ENCODE peak calls at places on chromosomes 3 and 15, in five cellular contexts. S is tibial nerve; F is MM.1S; D is PC-3; M is CD4-positive, alpha-beta memory T cell. Z is an unnamed sample.

GRCh38 chr3:12959395-12959794 is 113.8 kb downstream of the IQSEC1 start:
- DNase-seq in S (no peak), M (no peak), D (no peak), F (no peak), Z (no peak)

GRCh38 chr15:69783211-69783610 is 314.5 kb downstream of the TLE3 start:
- DNase-seq in M (no peak), D (no peak), S (no peak), F (no peak), Z (no peak)

GRCh38 chr3:197010556-197011351 is 18.9 kb downstream of the MELTF start:
- DNase-seq in S (no peak), M (no peak), F (no peak), D (no peak), Z (no peak)

GRCh38 chr15:56473017-56473416 is 8.1 kb upstream of the MNS1 start:
- DNase-seq in S (no peak), F (no peak), D (no peak), M (no peak), Z (no peak)

GRCh38 chr15:45588199-45588910 is 1.2 kb downstream of the BLOC1S6 start:
- DNase-seq in F (no peak), S (no peak), D (no peak), M (no peak), Z (no peak)

GRCh38 chr15:90165659-90166489 is 35.3 kb upstream of the SEMA4B start:
- DNase-seq in F (no peak), D (peak; percentile 99), S (no peak), M (no peak), Z (no peak)

GRCh38 chr3:104102386-104102785 is 1264.3 kb upstream of the ALCAM start:
- DNase-seq in D (peak; percentile 64), F (peak; percentile 57), M (no peak), S (peak; percentile 44), Z (no peak)

GRCh38 chr3:123397921-123398785 is 50.7 kb downstream of the ADCY5 start:
- DNase-seq in M (no peak), D (no peak), S (no peak), F (no peak), Z (no peak)

GRCh38 chr3:32947466-32948238 is 3.8 kb upstream of the CCR4 start:
- DNase-seq in M (peak; percentile 85), F (peak; percentile 86), D (peak; percentile 97), S (peak; percentile 85), Z (peak; percentile 75)

GRCh38 chr3:143024351-143024960 is 23.1 kb downstream of the U2SURP start:
- DNase-seq in S (no peak), D (no peak), F (no peak), M (no peak), Z (no peak)

GRCh38 chr3:111924283-111924682 is 54.5 kb upstream of the ABHD10 start:
- DNase-seq in D (peak; percentile 73), F (no peak), M (no peak), S (no peak), Z (no peak)

GRCh38 chr3:57397175-57398026 is 104.9 kb upstream of the ASB14 start:
- DNase-seq in S (peak; percentile 20), M (peak; percentile 72), F (peak; percentile 80), D (peak; percentile 78), Z (peak; percentile 69)

GRCh38 chr3:135762188-135762853 is 203.2 kb upstream of the PPP2R3A start:
- DNase-seq in S (no peak), F (no peak), D (no peak), M (no peak), Z (no peak)

GRCh38 chr3:117016359-117016758 is 306.8 kb downstream of the TUSC7 start:
- DNase-seq in F (no peak), M (no peak), S (no peak), D (no peak), Z (no peak)

GRCh38 chr3:168249048-168249538 is 153.4 kb upstream of the GOLIM4 start:
- DNase-seq in M (no peak), F (peak; percentile 59), D (peak; percentile 8), S (no peak), Z (no peak)

GRCh38 chr3:152176998-152177397 is 91.7 kb upstream of the MBNL1 start:
- DNase-seq in D (no peak), S (no peak), M (no peak), F (no peak), Z (no peak)

GRCh38 chr3:147410518-147411234 is 1.5 kb downstream of the ZIC1 start:
- DNase-seq in S (no peak), D (no peak), F (no peak), M (peak; percentile 10), Z (peak; percentile 10)

GRCh38 chr3:31462050-31462569 is 70.6 kb upstream of the STT3B start:
- DNase-seq in F (no peak), D (no peak), M (peak; percentile 88), S (no peak), Z (peak; percentile 91)

GRCh38 chr3:49500408-49501257 is 30.6 kb downstream of the DAG1 start:
- DNase-seq in F (no peak), M (no peak), S (peak; percentile 48), D (peak; percentile 95), Z (no peak)

GRCh38 chr3:165919284-165919683 is 82.1 kb upstream of the BCHE start:
- DNase-seq in S (no peak), D (no peak), M (no peak), F (no peak), Z (no peak)

GRCh38 chr3:97359958-97360357 is 404.6 kb upstream of the ARL6 start:
- DNase-seq in S (no peak), D (no peak), F (no peak), M (no peak), Z (no peak)

GRCh38 chr3:128996741-128997140 is 2.9 kb upstream of the CFAP92 start:
- DNase-seq in D (no peak), S (no peak), F (no peak), M (no peak), Z (no peak)
- H3K27me3 ChIP-seq in D (no peaks in the 10 kb centered on the region), S (peaks cover 55% of the 10 kb centered on the region), F (peaks cover 21% of the 10 kb centered on the region), M (peaks cover 10% of the 10 kb centered on the region), Z (no peaks in the 10 kb centered on the region)

GRCh38 chr3:61505197-61505596 is 56.2 kb upstream of the PTPRG start:
- DNase-seq in S (no peak), F (no peak), M (no peak), D (no peak), Z (no peak)
- H3K4me1 ChIP-seq in S (no peaks in the 10 kb centered on the region), F (no peaks in the 10 kb centered on the region), M (no peaks in the 10 kb centered on the region), D (no peaks in the 10 kb centered on the region), Z (no peaks in the 10 kb centered on the region)

GRCh38 chr15:67548532-67548852 is 6.0 kb downstream of the MAP2K5 start:
- DNase-seq in M (no peak), D (no peak), F (no peak), S (no peak), Z (no peak)
- H3K36me3 ChIP-seq in M (peaks cover 17% of the 10 kb centered on the region), D (no peaks in the 10 kb centered on the region), F (peaks cover 2% of the 10 kb centered on the region), S (peaks cover 33% of the 10 kb centered on the region), Z (peaks cover 4% of the 10 kb centered on the region)

GRCh38 chr15:80403712-80404056 is 498 bp upstream of the ARNT2 start:
- DNase-seq in S (no peak), F (no peak), M (no peak), D (no peak), Z (no peak)
- H3K27me3 ChIP-seq in S (peaks cover 15% of the 10 kb centered on the region), F (no peaks in the 10 kb centered on the region), M (peaks cover 9% of the 10 kb centered on the region), D (peaks cover 90% of the 10 kb centered on the region), Z (no peaks in the 10 kb centered on the region)

DNA sequence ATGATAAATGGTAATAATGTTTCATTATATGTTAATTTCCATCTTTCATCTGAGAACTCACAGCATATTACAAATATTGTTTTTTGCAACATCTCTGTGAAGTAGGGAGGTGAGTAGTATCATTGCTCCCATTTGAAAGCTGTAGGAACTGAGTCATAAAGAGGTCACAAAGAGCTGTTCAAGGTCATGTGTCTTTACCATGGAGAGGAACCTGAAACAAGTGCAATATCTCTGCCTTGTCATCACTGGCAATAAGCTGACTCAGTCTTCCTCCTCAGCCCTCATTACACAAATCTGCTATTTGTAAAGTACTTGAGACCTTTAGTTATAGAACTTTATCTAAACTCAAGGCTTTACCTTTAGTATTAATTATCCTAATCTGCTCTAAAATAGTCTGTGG is 4.4 kb upstream of the ATP13A4 start:
- DNase-seq in M (no peak), F (no peak), S (no peak), D (no peak), Z (no peak)
- H3K4me1 ChIP-seq in M (no peaks in the 10 kb centered on the region), F (no peaks in the 10 kb centered on the region), S (no peaks in the 10 kb centered on the region), D (no peaks in the 10 kb centered on the region), Z (no peaks in the 10 kb centered on the region)

GRCh38 chr3:48299746-48300361 is 33.6 kb downstream of the SPINK8 start:
- DNase-seq in S (no peak), D (no peak), F (no peak), M (no peak), Z (no peak)

GRCh38 chr3:48301020-48301813 is 32.2 kb downstream of the SPINK8 start:
- DNase-seq in S (peak; percentile 81), M (peak; percentile 85), D (peak; percentile 93), F (peak; percentile 90), Z (peak; percentile 69)

GRCh38 chr3:48297111-48297810 is 36.2 kb downstream of the SPINK8 start:
- DNase-seq in M (no peak), F (no peak), S (no peak), D (no peak), Z (no peak)

GRCh38 chr3:48294611-48295263 is 38.7 kb downstream of the SPINK8 start:
- DNase-seq in S (no peak), M (no peak), D (no peak), F (no peak), Z (no peak)

GRCh38 chr3:48296699-48297098 is 36.8 kb downstream of the SPINK8 start:
- DNase-seq in D (no peak), F (no peak), M (no peak), S (no peak), Z (no peak)
- H3K36me3 ChIP-seq in D (peaks cover 21% of the 10 kb centered on the region), F (no peaks in the 10 kb centered on the region), M (peaks cover 33% of the 10 kb centered on the region), S (peaks cover 68% of the 10 kb centered on the region), Z (peaks cover 6% of the 10 kb centered on the region)

GRCh38 chr15:74129411-74130088 is 836 bp upstream of the ISLR2 start:
- DNase-seq in F (no peak), M (no peak), S (no peak), D (no peak), Z (no peak)

GRCh38 chr15:74130089-74130848 is at the start of gene ISLR2:
- DNase-seq in M (no peak), F (no peak), D (no peak), S (no peak), Z (no peak)

GRCh38 chr15:74128785-74129350 is 1.5 kb upstream of the ISLR2 start:
- DNase-seq in F (no peak), M (no peak), D (no peak), S (no peak), Z (no peak)

GRCh38 chr15:74127255-74127953 is 3.0 kb upstream of the ISLR2 start:
- DNase-seq in M (peak; percentile 69), F (peak; percentile 77), D (peak; percentile 86), S (peak; percentile 88), Z (peak; percentile 94)

GRCh38 chr15:74127954-74128784 is 2.2 kb upstream of the ISLR2 start:
- DNase-seq in M (no peak), S (no peak), F (no peak), D (no peak), Z (no peak)
- H3K27me3 ChIP-seq in M (peaks cover 43% of the 10 kb centered on the region), S (peaks cover 85% of the 10 kb centered on the region), F (peaks cover 84% of the 10 kb centered on the region), D (peaks cover 65% of the 10 kb centered on the region), Z (no peaks in the 10 kb centered on the region)

DNA sequence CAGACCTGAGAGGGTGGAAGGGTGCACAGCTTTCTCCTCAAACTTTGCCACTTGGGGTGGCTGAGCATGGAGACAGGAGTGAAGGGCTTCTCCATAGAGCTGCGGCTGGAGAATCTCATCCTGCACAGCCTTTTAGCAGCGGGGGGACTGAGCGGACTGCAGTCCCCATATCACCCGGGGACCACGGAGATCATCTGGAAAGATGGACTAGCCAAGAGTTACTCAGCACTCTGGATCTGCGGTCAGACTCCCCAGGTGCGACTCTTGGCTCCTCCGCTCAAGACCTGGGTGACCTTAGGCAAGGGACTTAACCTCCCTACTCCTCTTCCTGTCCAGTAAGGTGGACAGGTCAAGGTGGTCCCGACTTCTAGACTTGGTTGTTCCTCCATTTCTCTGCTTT is 125.8 kb upstream of the MEF2A start:
- DNase-seq in S (peak; percentile 2), D (no peak), M (no peak), F (no peak), Z (no peak)
- H3K4me1 ChIP-seq in S (peaks cover 73% of the 10 kb centered on the region), D (peaks cover 27% of the 10 kb centered on the region), M (peaks cover 37% of the 10 kb centered on the region), F (no peaks in the 10 kb centered on the region), Z (peaks cover 56% of the 10 kb centered on the region)

Z was measured in naive thymus-derived CD4-positive, alpha-beta T cell.